ENCODE peak calls at places on chromosomes 16 and 17, in ten cellular contexts. F, L, W, O, U, B, M, A, H and P are unnamed samples.

GRCh38 chr17:48579738-48580543 is 1.8 kb upstream of the HOXB4 start:
- DNase-seq in A (no peak), U (no peak), B (no peak), O (no peak), L (no peak), F (no peak), W (no peak), M (no peak), H (no peak), P (no peak)

GRCh38 chr16:12276631-12277030 is 300.1 kb downstream of the SNX29 start:
- DNase-seq in W (no peak), A (no peak), L (no peak), O (no peak), F (no peak), B (no peak), M (no peak), U (no peak), H (no peak), P (no peak)

GRCh38 chr16:86772231-86772510 is 193.8 kb downstream of the FOXL1 start:
- DNase-seq in A (no peak), H (no peak), F (no peak), O (peak; percentile 84), B (no peak), M (no peak), U (no peak), W (no peak), L (no peak), P (no peak)

GRCh38 chr17:807146-808002 is 25.2 kb downstream of the MRM3 start:
- DNase-seq in H (no peak), B (no peak), A (no peak), M (no peak), F (no peak), L (no peak), W (no peak), U (no peak), O (no peak), P (no peak)

GRCh38 chr16:21166561-21166961 is 8.1 kb downstream of the LDAF1 start:
- DNase-seq in O (no peak), H (no peak), M (no peak), W (peak; percentile 31), F (no peak), L (no peak), A (no peak), B (no peak), U (no peak), P (no peak)

GRCh38 chr16:57723170-57723569 is 12.4 kb upstream of the KATNB1 start:
- DNase-seq in H (no peak), U (no peak), F (no peak), L (no peak), W (peak; percentile 25), A (no peak), B (no peak), M (no peak), O (no peak), P (no peak)

GRCh38 chr16:88069397-88070168 is 118.3 kb downstream of the BANP start:
- DNase-seq in B (peak; percentile 50), A (no peak), W (no peak), F (no peak), O (no peak), M (no peak), U (no peak), L (no peak), H (no peak), P (no peak)

GRCh38 chr17:74477411-74477810 is 11.0 kb downstream of the CD300A start:
- DNase-seq in L (no peak), U (no peak), F (no peak), H (no peak), W (no peak), O (no peak), M (no peak), B (no peak), A (no peak), P (no peak)

GRCh38 chr16:84013787-84014569 is 28.6 kb downstream of the SLC38A8 start:
- DNase-seq in F (no peak), W (peak; percentile 29), L (peak; percentile 61), B (no peak), O (no peak), A (peak; percentile 0), U (no peak), M (no peak), H (peak; percentile 10), P (no peak)